ENCODE peak calls at places on chromosomes 11 and 22, in six cellular contexts. One of them, this sample, is unnamed.

GRCh38 chr22:23401910-23402274 is 178.2 kb downstream of the IGLL1 start:
- DNase-seq in mucosa of descending colon: peak
- DNase-seq in psoas muscle: peak
- DNase-seq in cardiac muscle cell: no peak
- DNase-seq in dorsolateral prefrontal cortex: no peak
- DNase-seq in AG10803: no peak
- DNase-seq in this sample: no peak

GRCh38 chr11:111851067-111851466 is 20.3 kb downstream of the ALG9 start:
- DNase-seq in dorsolateral prefrontal cortex: no peak
- DNase-seq in cardiac muscle cell: no peak
- DNase-seq in psoas muscle: no peak
- DNase-seq in AG10803: no peak
- DNase-seq in mucosa of descending colon: no peak
- DNase-seq in this sample: no peak

GRCh38 chr22:16962501-16962900 is 45.5 kb downstream of the GAB4 start:
- DNase-seq in mucosa of descending colon: no peak
- DNase-seq in dorsolateral prefrontal cortex: no peak
- DNase-seq in psoas muscle: no peak
- DNase-seq in cardiac muscle cell: no peak
- DNase-seq in AG10803: no peak
- DNase-seq in this sample: no peak

GRCh38 chr11:88301478-88302140 is 35.9 kb downstream of the CTSC start:
- DNase-seq in AG10803: peak
- DNase-seq in mucosa of descending colon: no peak
- DNase-seq in cardiac muscle cell: peak
- DNase-seq in dorsolateral prefrontal cortex: no peak
- DNase-seq in psoas muscle: no peak
- DNase-seq in this sample: no peak

GRCh38 chr22:37330200-37331033 is 48.1 kb downstream of the CYTH4 start:
- DNase-seq in mucosa of descending colon: no peak
- DNase-seq in dorsolateral prefrontal cortex: peak
- DNase-seq in psoas muscle: no peak
- DNase-seq in cardiac muscle cell: peak
- DNase-seq in AG10803: peak
- DNase-seq in this sample: no peak

GRCh38 chr22:19066531-19067271 is 55.5 kb downstream of the DGCR2 start:
- DNase-seq in cardiac muscle cell: peak
- DNase-seq in AG10803: peak
- DNase-seq in dorsolateral prefrontal cortex: no peak
- DNase-seq in mucosa of descending colon: no peak
- DNase-seq in psoas muscle: peak
- DNase-seq in this sample: no peak

GRCh38 chr22:20957691-20958440 is 9.2 kb upstream of the AIFM3 start:
- DNase-seq in mucosa of descending colon: peak
- DNase-seq in cardiac muscle cell: peak
- DNase-seq in psoas muscle: peak
- DNase-seq in dorsolateral prefrontal cortex: no peak
- DNase-seq in AG10803: peak
- DNase-seq in this sample: no peak

GRCh38 chr11:134119094-134119493 is 50.2 kb downstream of the JAM3 start:
- DNase-seq in mucosa of descending colon: no peak
- DNase-seq in dorsolateral prefrontal cortex: no peak
- DNase-seq in psoas muscle: no peak
- DNase-seq in AG10803: peak
- DNase-seq in cardiac muscle cell: peak
- DNase-seq in this sample: no peak

GRCh38 chr11:94117871-94118270 is 10.8 kb upstream of the PANX1 start:
- DNase-seq in AG10803: no peak
- DNase-seq in dorsolateral prefrontal cortex: no peak
- DNase-seq in psoas muscle: no peak
- DNase-seq in cardiac muscle cell: no peak
- DNase-seq in mucosa of descending colon: no peak
- DNase-seq in this sample: no peak

GRCh38 chr11:130798280-130798679 is 118.0 kb downstream of the SNX19 start:
- DNase-seq in AG10803: peak
- DNase-seq in cardiac muscle cell: peak
- DNase-seq in psoas muscle: no peak
- DNase-seq in dorsolateral prefrontal cortex: no peak
- DNase-seq in mucosa of descending colon: no peak
- DNase-seq in this sample: no peak

GRCh38 chr11:73047773-73048371 is 94.2 kb downstream of the FCHSD2 start:
- DNase-seq in psoas muscle: no peak
- DNase-seq in mucosa of descending colon: no peak
- DNase-seq in AG10803: no peak
- DNase-seq in dorsolateral prefrontal cortex: no peak
- DNase-seq in cardiac muscle cell: no peak
- DNase-seq in this sample: no peak

GRCh38 chr11:1743587-1744136 is 6.7 kb downstream of the IFITM10 start:
- DNase-seq in AG10803: no peak
- DNase-seq in cardiac muscle cell: no peak
- DNase-seq in psoas muscle: peak
- DNase-seq in mucosa of descending colon: no peak
- DNase-seq in dorsolateral prefrontal cortex: no peak
- DNase-seq in this sample: no peak

GRCh38 chr11:122019908-122020694 is 95.9 kb downstream of the BLID start:
- DNase-seq in cardiac muscle cell: no peak
- DNase-seq in mucosa of descending colon: no peak
- DNase-seq in AG10803: no peak
- DNase-seq in psoas muscle: no peak
- DNase-seq in dorsolateral prefrontal cortex: no peak
- DNase-seq in this sample: no peak

GRCh38 chr11:131253142-131253884 is 117.1 kb upstream of the NTM start:
- DNase-seq in cardiac muscle cell: peak
- DNase-seq in psoas muscle: no peak
- DNase-seq in AG10803: no peak
- DNase-seq in mucosa of descending colon: no peak
- DNase-seq in dorsolateral prefrontal cortex: no peak
- DNase-seq in this sample: no peak

GRCh38 chr11:28482666-28483065 is 374.5 kb downstream of the METTL15 start:
- DNase-seq in AG10803: no peak
- DNase-seq in mucosa of descending colon: no peak
- DNase-seq in dorsolateral prefrontal cortex: no peak
- DNase-seq in psoas muscle: no peak
- DNase-seq in cardiac muscle cell: no peak
- DNase-seq in this sample: no peak

GRCh38 chr11:72807021-72807693 is 7.1 kb upstream of the ATG16L2 start:
- DNase-seq in mucosa of descending colon: no peak
- DNase-seq in psoas muscle: no peak
- DNase-seq in dorsolateral prefrontal cortex: no peak
- DNase-seq in AG10803: peak
- DNase-seq in cardiac muscle cell: peak
- DNase-seq in this sample: no peak

GRCh38 chr11:8739309-8739793 is 56.8 kb downstream of the RPL27A start:
- DNase-seq in mucosa of descending colon: no peak
- DNase-seq in cardiac muscle cell: no peak
- DNase-seq in dorsolateral prefrontal cortex: no peak
- DNase-seq in AG10803: no peak
- DNase-seq in psoas muscle: no peak
- DNase-seq in this sample: no peak

GRCh38 chr11:131993291-131993690 is 622.9 kb downstream of the NTM start:
- DNase-seq in cardiac muscle cell: no peak
- DNase-seq in AG10803: no peak
- DNase-seq in dorsolateral prefrontal cortex: no peak
- DNase-seq in mucosa of descending colon: no peak
- DNase-seq in psoas muscle: no peak
- DNase-seq in this sample: no peak

GRCh38 chr11:104260456-104260855 is 96.5 kb upstream of the PDGFD start:
- DNase-seq in psoas muscle: no peak
- DNase-seq in cardiac muscle cell: no peak
- DNase-seq in AG10803: no peak
- DNase-seq in mucosa of descending colon: no peak
- DNase-seq in dorsolateral prefrontal cortex: no peak
- DNase-seq in this sample: no peak

GRCh38 chr22:39148727-39149535 is 3.5 kb downstream of the CBX7 start:
- DNase-seq in dorsolateral prefrontal cortex: peak
- DNase-seq in cardiac muscle cell: no peak
- DNase-seq in psoas muscle: peak
- DNase-seq in mucosa of descending colon: peak
- DNase-seq in AG10803: no peak
- DNase-seq in this sample: no peak

GRCh38 chr22:39152024-39152510 is 413 bp downstream of the CBX7 start:
- DNase-seq in psoas muscle: peak
- DNase-seq in dorsolateral prefrontal cortex: no peak
- DNase-seq in mucosa of descending colon: no peak
- DNase-seq in AG10803: no peak
- DNase-seq in cardiac muscle cell: no peak
- DNase-seq in this sample: no peak

GRCh38 chr22:39150848-39151215 is 1.6 kb downstream of the CBX7 start:
- DNase-seq in AG10803: no peak
- DNase-seq in mucosa of descending colon: peak
- DNase-seq in psoas muscle: no peak
- DNase-seq in cardiac muscle cell: no peak
- DNase-seq in dorsolateral prefrontal cortex: no peak
- DNase-seq in this sample: no peak

GRCh38 chr22:39151329-39151975 is 1.0 kb downstream of the CBX7 start:
- DNase-seq in psoas muscle: peak
- DNase-seq in AG10803: no peak
- DNase-seq in cardiac muscle cell: no peak
- DNase-seq in mucosa of descending colon: peak
- DNase-seq in dorsolateral prefrontal cortex: no peak
- DNase-seq in this sample: no peak

GRCh38 chr22:39149915-39150847 is 2.3 kb downstream of the CBX7 start:
- DNase-seq in psoas muscle: peak
- DNase-seq in cardiac muscle cell: no peak
- DNase-seq in mucosa of descending colon: peak
- DNase-seq in AG10803: no peak
- DNase-seq in dorsolateral prefrontal cortex: no peak
- DNase-seq in this sample: no peak
- TF ChIP-seq CTCF in psoas muscle: no peak
- TF ChIP-seq CTCF in cardiac muscle cell: no peak
- TF ChIP-seq CTCF in mucosa of descending colon: no peak
- TF ChIP-seq CTCF in AG10803: no peak
- TF ChIP-seq CTCF in dorsolateral prefrontal cortex: no peak
- TF ChIP-seq CTCF in this sample: no peak

DNA sequence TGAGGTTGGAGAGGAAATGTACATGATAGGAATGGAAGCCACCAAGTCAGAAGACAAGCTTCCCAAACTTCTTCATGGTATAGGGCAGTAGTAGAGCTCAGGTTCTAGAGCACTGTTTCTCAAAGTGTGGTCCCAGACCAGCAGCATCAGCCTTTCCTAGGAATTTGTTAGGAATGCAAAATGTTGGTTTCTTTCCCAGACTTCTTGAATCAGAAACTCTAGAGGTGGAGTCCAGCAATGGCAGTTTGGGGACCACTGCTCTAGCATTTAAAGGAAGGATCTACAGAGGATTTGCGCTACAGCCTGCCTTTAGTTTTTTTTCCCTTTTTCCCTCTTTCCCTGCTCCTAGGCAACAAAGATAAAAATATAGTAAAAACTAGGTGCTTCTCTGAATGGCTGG is 17.0 kb upstream of the MMP12 start:
- DNase-seq in psoas muscle: no peak
- DNase-seq in AG10803: peak
- DNase-seq in dorsolateral prefrontal cortex: no peak
- DNase-seq in cardiac muscle cell: no peak
- DNase-seq in mucosa of descending colon: no peak
- DNase-seq in this sample: no peak
- TF ChIP-seq CTCF in psoas muscle: no peak
- TF ChIP-seq CTCF in AG10803: peak
- TF ChIP-seq CTCF in dorsolateral prefrontal cortex: no peak
- TF ChIP-seq CTCF in cardiac muscle cell: no peak
- TF ChIP-seq CTCF in mucosa of descending colon: no peak
- TF ChIP-seq CTCF in this sample: no peak

GRCh38 chr22:45731798-45732495 is 60.3 kb downstream of the ATXN10 start:
- DNase-seq in cardiac muscle cell: peak
- DNase-seq in mucosa of descending colon: no peak
- DNase-seq in psoas muscle: no peak
- DNase-seq in AG10803: peak
- DNase-seq in dorsolateral prefrontal cortex: no peak
- DNase-seq in this sample: no peak
- TF ChIP-seq CTCF in cardiac muscle cell: peak
- TF ChIP-seq CTCF in mucosa of descending colon: no peak
- TF ChIP-seq CTCF in psoas muscle: no peak
- TF ChIP-seq CTCF in AG10803: peak
- TF ChIP-seq CTCF in dorsolateral prefrontal cortex: peak
- TF ChIP-seq CTCF in this sample: no peak

GRCh38 chr22:49642741-49643140 is 184.9 kb downstream of the BRD1 start:
- DNase-seq in AG10803: no peak
- DNase-seq in cardiac muscle cell: no peak
- DNase-seq in psoas muscle: no peak
- DNase-seq in dorsolateral prefrontal cortex: no peak
- DNase-seq in mucosa of descending colon: no peak
- DNase-seq in this sample: no peak
- TF ChIP-seq CTCF in AG10803: no peak
- TF ChIP-seq CTCF in cardiac muscle cell: no peak
- TF ChIP-seq CTCF in psoas muscle: no peak
- TF ChIP-seq CTCF in dorsolateral prefrontal cortex: no peak
- TF ChIP-seq CTCF in mucosa of descending colon: no peak
- TF ChIP-seq CTCF in this sample: no peak

GRCh38 chr22:26463688-26464087 is 19.9 kb downstream of the HPS4 start:
- DNase-seq in psoas muscle: no peak
- DNase-seq in dorsolateral prefrontal cortex: no peak
- DNase-seq in mucosa of descending colon: no peak
- DNase-seq in cardiac muscle cell: no peak
- DNase-seq in AG10803: no peak
- DNase-seq in this sample: no peak

GRCh38 chr22:26462971-26463661 is 20.5 kb downstream of the HPS4 start:
- DNase-seq in AG10803: no peak
- DNase-seq in dorsolateral prefrontal cortex: no peak
- DNase-seq in cardiac muscle cell: no peak
- DNase-seq in psoas muscle: no peak
- DNase-seq in mucosa of descending colon: no peak
- DNase-seq in this sample: no peak

GRCh38 chr22:26462051-26462450 is 21.5 kb downstream of the HPS4 start:
- DNase-seq in AG10803: no peak
- DNase-seq in dorsolateral prefrontal cortex: no peak
- DNase-seq in psoas muscle: no peak
- DNase-seq in mucosa of descending colon: no peak
- DNase-seq in cardiac muscle cell: no peak
- DNase-seq in this sample: no peak

GRCh38 chr22:26464312-26464711 is 19.3 kb downstream of the HPS4 start:
- DNase-seq in AG10803: peak
- DNase-seq in mucosa of descending colon: no peak
- DNase-seq in psoas muscle: peak
- DNase-seq in dorsolateral prefrontal cortex: no peak
- DNase-seq in cardiac muscle cell: peak
- DNase-seq in this sample: no peak

GRCh38 chr22:26466196-26466595 is 17.4 kb downstream of the HPS4 start:
- DNase-seq in psoas muscle: no peak
- DNase-seq in mucosa of descending colon: no peak
- DNase-seq in cardiac muscle cell: no peak
- DNase-seq in AG10803: peak
- DNase-seq in dorsolateral prefrontal cortex: no peak
- DNase-seq in this sample: no peak
- TF ChIP-seq CTCF in psoas muscle: no peak
- TF ChIP-seq CTCF in mucosa of descending colon: no peak
- TF ChIP-seq CTCF in cardiac muscle cell: no peak
- TF ChIP-seq CTCF in AG10803: peak
- TF ChIP-seq CTCF in dorsolateral prefrontal cortex: no peak
- TF ChIP-seq CTCF in this sample: no peak